ENCODE peak calls at places on chromosomes 5 and 9, in nine cellular contexts. A, M, V, F, U, Z, R, H and Q are unnamed samples.

GRCh38 chr9:4750021-4750673 is 9.1 kb upstream of the AK3 start:
- DNase-seq in A (no peak), M (no peak), V (no peak), F (no peak), U (no peak), Z (no peak), R (peak; percentile 19), H (peak; percentile 56), Q (no peak)

GRCh38 chr5:10726913-10727517 is 34.0 kb downstream of the DAP start:
- DNase-seq in A (no peak), M (no peak), V (no peak), F (no peak), U (no peak), Z (no peak), R (no peak), H (no peak), Q (no peak)

GRCh38 chr5:114113604-114114003 is 248.3 kb upstream of the KCNN2 start:
- DNase-seq in A (no peak), M (no peak), V (no peak), F (no peak), U (no peak), Z (no peak), R (no peak), H (no peak), Q (no peak)

GRCh38 chr9:136177224-136177623 is 27.7 kb downstream of the LHX3 start:
- DNase-seq in A (no peak), M (no peak), V (no peak), F (no peak), U (no peak), Z (no peak), R (no peak), H (no peak), Q (no peak)

GRCh38 chr9:127910613-127911205 is 6.1 kb downstream of the ST6GALNAC4 start:
- DNase-seq in A (no peak), M (no peak), V (no peak), F (no peak), U (no peak), Z (no peak), R (no peak), H (no peak), Q (no peak)

GRCh38 chr5:111472579-111472978 is 39.8 kb downstream of the STARD4 start:
- DNase-seq in A (no peak), M (no peak), V (no peak), F (no peak), U (no peak), Z (no peak), R (no peak), H (no peak), Q (no peak)

GRCh38 chr9:38038307-38039089 is 30.5 kb downstream of the SHB start:
- DNase-seq in A (no peak), M (no peak), V (no peak), F (no peak), U (no peak), Z (no peak), R (peak; percentile 76), H (no peak), Q (no peak)

GRCh38 chr9:122246666-122247065 is 17.9 kb upstream of the LHX6 start:
- DNase-seq in A (no peak), M (no peak), V (no peak), F (no peak), U (no peak), Z (no peak), R (no peak), H (no peak), Q (no peak)

GRCh38 chr9:14730367-14730958 is 7.9 kb upstream of the CER1 start:
- DNase-seq in A (peak; percentile 25), M (no peak), V (no peak), F (no peak), U (no peak), Z (no peak), R (no peak), H (no peak), Q (no peak)

GRCh38 chr9:71663216-71663615 is 105.1 kb downstream of the CEMIP2 start:
- DNase-seq in A (no peak), M (no peak), V (no peak), F (no peak), U (no peak), Z (no peak), R (no peak), H (no peak), Q (no peak)

GRCh38 chr9:32339424-32339823 is 45.0 kb upstream of the ACO1 start:
- DNase-seq in A (no peak), M (no peak), V (no peak), F (no peak), U (no peak), Z (no peak), R (no peak), H (no peak), Q (no peak)

GRCh38 chr5:150628936-150629485 is 11.4 kb upstream of the SYNPO start:
- DNase-seq in A (no peak), M (no peak), V (no peak), F (no peak), U (no peak), Z (no peak), R (no peak), H (no peak), Q (no peak)

GRCh38 chr5:143400541-143401252 is 2.8 kb downstream of the NR3C1 start:
- DNase-seq in A (no peak), M (no peak), V (no peak), F (no peak), U (no peak), Z (no peak), R (no peak), H (peak; percentile 70), Q (no peak)

DNA sequence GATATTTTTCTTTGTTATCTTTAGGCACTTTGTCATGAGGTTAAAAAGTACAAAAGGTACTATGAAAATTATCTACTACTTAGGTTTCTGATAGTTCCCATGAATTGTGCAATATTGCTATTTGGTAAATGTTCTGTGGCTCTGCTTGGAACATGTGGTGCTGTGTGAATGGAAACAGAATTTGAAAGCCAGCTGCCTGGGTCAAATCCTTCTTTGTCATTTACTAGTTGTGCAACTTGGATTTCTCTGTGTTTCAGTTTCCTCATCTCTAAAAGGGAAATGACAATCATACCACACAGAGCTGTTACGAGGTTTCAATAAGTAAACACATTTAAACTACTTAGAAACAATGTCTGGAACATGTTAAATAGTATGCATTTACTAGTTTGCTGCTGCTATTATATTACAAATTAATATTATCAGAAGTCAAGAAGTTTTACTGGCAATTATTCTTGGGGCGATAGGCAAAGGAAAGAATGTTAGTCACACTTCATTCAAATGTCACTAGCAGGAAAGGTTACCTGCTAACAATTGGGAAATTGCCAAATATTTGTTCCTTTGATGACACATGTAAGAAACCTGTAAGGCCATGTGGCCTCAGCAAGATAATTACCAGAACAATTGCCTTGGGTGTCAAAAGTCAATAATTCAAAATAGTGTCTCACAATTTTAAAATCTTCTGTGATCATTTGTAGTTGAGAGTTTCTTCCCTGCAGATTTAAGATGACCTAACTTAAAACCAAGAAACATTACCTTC is 184.8 kb downstream of the KIAA0825 start:
- DNase-seq in A (no peak), M (no peak), V (no peak), F (peak; percentile 89), U (no peak), Z (peak; percentile 54), R (no peak), H (peak; percentile 30), Q (peak; percentile 52)
- H3K4me3 ChIP-seq in A (no peak overlapping the region), M (no peak overlapping the region), V (no peak overlapping the region), F (peak overlapping the region; percentile 10), U (no peak overlapping the region), Z (no peak overlapping the region), R (no peak overlapping the region), H (no peak overlapping the region), Q (no peak overlapping the region)

GRCh38 chr5:131563434-131564228 is 71.4 kb downstream of the RAPGEF6 start:
- DNase-seq in A (no peak), M (no peak), V (no peak), F (no peak), U (no peak), Z (no peak), R (peak; percentile 33), H (no peak), Q (no peak)

GRCh38 chr5:131564229-131564652 is 70.8 kb downstream of the RAPGEF6 start:
- DNase-seq in A (no peak), M (no peak), V (no peak), F (no peak), U (no peak), Z (no peak), R (no peak), H (no peak), Q (no peak)
- TF ChIP-seq CTCF in A (no peak), M (no peak), V (no peak), F (no peak), U (no peak), Z (no peak), R (no peak), H (no peak), Q (no peak)

GRCh38 chr5:59126665-59127354 is 543.9 kb downstream of the RAB3C start:
- DNase-seq in A (no peak), M (no peak), V (no peak), F (no peak), U (no peak), Z (no peak), R (no peak), H (no peak), Q (no peak)
- H3K4me3 ChIP-seq in A (peak overlapping the region; percentile 20), M (peak overlapping the region; percentile 56), V (no peak overlapping the region), F (no peak overlapping the region), U (peak overlapping the region; percentile 49), Z (peak overlapping the region; percentile 47), R (no peak overlapping the region), H (peak overlapping the region; percentile 15), Q (peak overlapping the region; percentile 26)

GRCh38 chr5:54087436-54087835 is 222.9 kb downstream of the ARL15 start:
- DNase-seq in A (peak; percentile 75), M (no peak), V (no peak), F (no peak), U (no peak), Z (no peak), R (no peak), H (no peak), Q (peak; percentile 78)

GRCh38 chr5:54088081-54088480 is 222.3 kb downstream of the ARL15 start:
- DNase-seq in A (no peak), M (no peak), V (no peak), F (no peak), U (no peak), Z (no peak), R (no peak), H (no peak), Q (no peak)

GRCh38 chr5:54093081-54093492 is 217.3 kb downstream of the ARL15 start:
- DNase-seq in A (no peak), M (no peak), V (no peak), F (no peak), U (no peak), Z (no peak), R (no peak), H (no peak), Q (no peak)

GRCh38 chr5:54091416-54092130 is 218.8 kb downstream of the ARL15 start:
- DNase-seq in A (no peak), M (peak; percentile 65), V (no peak), F (no peak), U (no peak), Z (no peak), R (no peak), H (no peak), Q (no peak)

DNA sequence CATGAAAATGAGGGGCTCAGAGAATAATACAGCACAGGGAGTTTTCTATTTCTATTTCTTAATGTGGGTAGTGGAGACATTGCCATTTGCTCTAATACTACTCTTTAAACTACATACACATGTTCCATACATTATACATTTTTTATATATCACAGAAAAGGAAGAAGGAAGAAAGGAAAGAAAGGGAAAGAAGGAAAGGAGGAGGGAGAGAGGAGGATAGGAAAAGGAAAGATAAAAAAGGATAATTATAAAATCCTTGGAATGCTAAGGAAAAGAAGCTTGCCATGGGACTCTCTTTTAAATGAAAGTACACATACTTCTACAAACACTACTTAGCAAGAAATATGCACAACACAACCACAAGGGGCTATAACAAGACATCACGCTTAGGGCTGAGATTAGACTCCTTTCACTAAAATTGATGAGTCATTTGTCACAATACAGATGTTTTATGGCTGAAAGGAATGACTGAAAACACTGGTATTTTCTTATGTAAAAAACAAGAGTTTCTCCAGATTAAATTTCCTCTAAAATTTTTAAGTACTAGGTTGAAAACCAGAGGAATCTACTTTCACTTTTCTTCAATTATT is 219.8 kb downstream of the ARL15 start:
- DNase-seq in A (peak; percentile 66), M (no peak), V (no peak), F (no peak), U (no peak), Z (no peak), R (peak; percentile 62), H (no peak), Q (peak; percentile 75)
- TF ChIP-seq CTCF in A (peak; percentile 36), M (no peak), V (no peak), F (no peak), U (no peak), Z (peak; percentile 7), R (peak; percentile 52), H (no peak), Q (peak; percentile 32)